ENCODE peak calls at places on chromosomes 12 and 14, in four cellular contexts. X is lower lobe of right lung, D is lung, L is epithelial cell of esophagus. M is an unnamed sample.

GRCh38 chr12:42236017-42236416 is 2.0 kb downstream of the YAF2 start:
- DNase-seq in X (no peak), D (no peak), L (no peak), M (no peak)

GRCh38 chr12:50732591-50732990 is 31.3 kb upstream of the ATF1 start:
- DNase-seq in X (no peak), D (no peak), L (peak), M (peak)

GRCh38 chr12:111429760-111430417 is 24.2 kb downstream of the SH2B3 start:
- DNase-seq in X (no peak), D (no peak), L (no peak), M (no peak)

GRCh38 chr12:5915511-5915910 is 29.5 kb downstream of the ANO2 start:
- DNase-seq in X (no peak), D (peak), L (no peak), M (no peak)

GRCh38 chr12:104764225-104765073 is 193.6 kb downstream of the SLC41A2 start:
- DNase-seq in X (no peak), D (no peak), L (no peak), M (no peak)

GRCh38 chr12:129848921-129849320 is 54.9 kb downstream of the TMEM132D start:
- DNase-seq in X (no peak), D (no peak), L (no peak), M (no peak)

GRCh38 chr12:66345212-66345611 is 42.9 kb downstream of the HELB start:
- DNase-seq in X (no peak), D (no peak), L (no peak), M (no peak)

GRCh38 chr12:48818831-48819590 is 715 bp downstream of the CACNB3 start:
- DNase-seq in X (no peak), D (no peak), L (no peak), M (no peak)

GRCh38 chr14:99779751-99780150 is 13.5 kb upstream of the EML1 start:
- DNase-seq in X (no peak), D (no peak), L (peak), M (peak)

GRCh38 chr12:29050503-29050902 is 98.6 kb upstream of the FAR2 start:
- DNase-seq in X (no peak), D (no peak), L (no peak), M (no peak)

GRCh38 chr14:91396959-91397815 is 20.4 kb downstream of the CCDC88C start:
- DNase-seq in X (peak), D (peak), L (peak), M (peak)

GRCh38 chr12:26783133-26783531 is 49.9 kb downstream of the ITPR2 start:
- DNase-seq in X (no peak), D (no peak), L (no peak), M (no peak)

GRCh38 chr14:24181251-24182077 is 7.2 kb downstream of the IPO4 start:
- DNase-seq in X (no peak), D (no peak), L (no peak), M (no peak)

GRCh38 chr12:50685641-50686040 is 78.3 kb upstream of the ATF1 start:
- DNase-seq in X (no peak), D (no peak), L (no peak), M (no peak)

GRCh38 chr14:61498303-61498702 is 176.9 kb downstream of the PRKCH start:
- DNase-seq in X (no peak), D (no peak), L (no peak), M (no peak)

GRCh38 chr14:79783061-79783460 is 428.2 kb downstream of the DIO2 start:
- DNase-seq in X (no peak), D (no peak), L (no peak), M (no peak)

GRCh38 chr12:121812921-121813896 is 9.4 kb downstream of the SETD1B start:
- DNase-seq in X (peak), D (no peak), L (peak), M (no peak)

GRCh38 chr12:73514672-73515071 is 1023.0 kb upstream of the ATXN7L3B start:
- DNase-seq in X (no peak), D (no peak), L (peak), M (no peak)

GRCh38 chr12:6847676-6848075 is 3.4 kb downstream of the CDCA3 start:
- DNase-seq in X (no peak), D (no peak), L (no peak), M (no peak)

GRCh38 chr14:102362084-102362483 is 606 bp downstream of the CINP start:
- DNase-seq in X (no peak), D (no peak), L (peak), M (peak)

GRCh38 chr14:97281741-97282140 is 484.6 kb downstream of the VRK1 start:
- DNase-seq in X (no peak), D (no peak), L (no peak), M (no peak)

GRCh38 chr12:76627346-76628135 is 68.0 kb upstream of the OSBPL8 start:
- DNase-seq in X (no peak), D (no peak), L (no peak), M (no peak)

GRCh38 chr12:76628745-76629144 is 69.2 kb upstream of the OSBPL8 start:
- DNase-seq in X (no peak), D (no peak), L (no peak), M (no peak)

GRCh38 chr12:76634074-76634570 is 74.6 kb upstream of the OSBPL8 start:
- DNase-seq in X (no peak), D (no peak), L (no peak), M (no peak)

GRCh38 chr12:76633415-76633814 is 73.8 kb upstream of the OSBPL8 start:
- DNase-seq in X (no peak), D (no peak), L (peak), M (peak)

GRCh38 chr12:76631741-76632140 is 72.2 kb upstream of the OSBPL8 start:
- DNase-seq in X (no peak), D (no peak), L (peak), M (no peak)
- TF ChIP-seq CTCF in X (no peak), D (no peak), L (no peak), M (no peak)

GRCh38 chr12:64255249-64255648 is 33.2 kb upstream of the KICS2 start:
- DNase-seq in X (no peak), D (no peak), L (no peak), M (no peak)

GRCh38 chr12:64252708-64253107 is 30.6 kb upstream of the KICS2 start:
- DNase-seq in X (no peak), D (no peak), L (peak), M (peak)

GRCh38 chr12:64258576-64258975 is 36.5 kb upstream of the KICS2 start:
- DNase-seq in X (no peak), D (no peak), L (no peak), M (no peak)

GRCh38 chr12:64253356-64253755 is 31.3 kb upstream of the KICS2 start:
- DNase-seq in X (no peak), D (no peak), L (no peak), M (no peak)

GRCh38 chr12:64256166-64256800 is 34.2 kb upstream of the KICS2 start:
- DNase-seq in X (no peak), D (no peak), L (peak), M (peak)
- H3K4me3 ChIP-seq in X (no peak), D (no peak), L (no peak), M (no peak)

DNA sequence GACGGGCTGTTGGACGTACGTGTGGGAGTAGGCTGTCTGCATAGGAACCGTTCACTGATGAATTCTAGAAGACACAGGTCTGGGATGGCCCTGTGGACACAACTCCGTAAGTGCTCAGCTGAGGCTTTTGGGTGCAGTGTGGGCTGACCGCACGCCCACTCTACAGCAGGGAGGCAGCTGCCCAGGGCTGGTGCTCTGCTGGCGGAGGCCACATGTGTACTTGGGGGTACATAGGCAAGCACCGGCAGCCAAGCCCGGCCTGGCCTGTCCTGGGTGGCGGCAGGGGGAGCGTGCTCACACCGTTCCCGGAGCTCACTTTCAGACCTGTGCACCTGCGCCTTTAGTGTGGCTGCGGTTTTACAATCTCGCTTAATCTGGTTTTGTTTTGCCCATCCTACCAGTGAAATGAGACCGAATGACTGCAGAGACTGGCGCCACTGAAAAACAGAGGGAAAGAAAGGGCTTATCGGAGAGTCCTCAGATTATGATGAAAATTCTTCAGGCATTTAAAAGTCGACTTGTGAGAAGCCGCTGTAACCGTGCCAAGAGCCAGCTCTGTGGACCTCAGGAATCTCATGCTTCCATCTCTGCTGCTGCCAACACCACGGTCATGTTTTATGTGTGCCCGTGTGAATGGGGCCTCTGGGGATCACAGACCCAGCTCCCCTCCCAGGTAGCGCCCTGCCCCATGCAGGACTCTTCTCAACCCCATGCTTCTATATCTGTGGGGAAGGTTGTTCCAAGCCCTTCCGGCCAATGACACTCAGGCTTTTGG is 45.8 kb downstream of the SSH1 start:
- DNase-seq in X (no peak), D (no peak), L (no peak), M (no peak)
- TF ChIP-seq CTCF in X (no peak), D (no peak), L (no peak), M (no peak)

DNA sequence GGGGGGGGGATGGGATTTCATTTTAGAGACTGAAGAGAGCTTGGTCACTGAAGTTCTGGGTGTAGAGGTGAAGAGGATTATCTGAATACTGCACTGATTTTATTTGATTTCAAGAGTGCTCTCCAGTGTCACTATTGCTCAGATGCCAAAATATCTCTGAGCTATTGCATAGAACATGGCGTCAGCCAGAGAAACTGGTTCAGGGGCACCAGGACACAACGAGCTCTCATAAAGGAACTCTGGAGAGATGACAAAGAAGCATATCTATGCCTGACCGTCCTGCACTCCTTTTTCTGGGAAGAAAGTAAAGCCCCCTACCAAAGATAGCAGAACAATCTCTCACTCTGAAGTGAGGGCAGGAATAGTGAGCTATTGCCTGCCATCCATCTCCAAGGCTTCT is 2.0 kb downstream of the SLC7A8 start:
- DNase-seq in X (no peak), D (no peak), L (no peak), M (no peak)
- H3K4me3 ChIP-seq in X (peak), D (no peak), L (no peak), M (no peak)

GRCh38 chr14:68783408-68784297 is 9.2 kb downstream of the ZFP36L1 start:
- DNase-seq in X (no peak), D (no peak), L (no peak), M (no peak)
- TF ChIP-seq CTCF in X (no peak), D (no peak), L (no peak), M (no peak)

GRCh38 chr12:96919510-96920210 is 12.6 kb downstream of the NEDD1 start:
- DNase-seq in X (no peak), D (no peak), L (peak), M (peak)
- H3K4me3 ChIP-seq in X (no peak), D (no peak), L (no peak), M (no peak)

M was measured in bronchial epithelial cell.